ENCODE peak calls at places on chromosomes 7 and 10, in six cellular contexts. Z is neural progenitor cell, E is colonic mucosa, O is right atrium auricular region, X is PC-3, Q is dorsolateral prefrontal cortex. K is an unnamed sample.

GRCh38 chr10:49058341-49059255 is 56.7 kb downstream of the VSTM4 start:
- DNase-seq in O (no peak), Q (no peak), X (no peak), E (no peak), Z (no peak), K (no peak)

GRCh38 chr7:98372993-98373392 is 27.9 kb downstream of the BAIAP2L1 start:
- DNase-seq in E (no peak), Q (no peak), X (peak; percentile 92), O (no peak), Z (no peak), K (no peak)

GRCh38 chr7:156764016-156764669 is 123.6 kb downstream of the RNF32 start:
- DNase-seq in O (no peak), X (peak; percentile 70), Q (peak; percentile 79), Z (peak; percentile 75), E (peak; percentile 68), K (no peak)

GRCh38 chr10:117241541-117242462 is 888 bp downstream of the SLC18A2 start:
- DNase-seq in E (no peak), O (no peak), Z (peak; percentile 67), X (no peak), Q (no peak), K (no peak)

GRCh38 chr7:121401896-121402295 is 5.8 kb upstream of the FAM3C start:
- DNase-seq in Z (no peak), O (no peak), E (no peak), X (peak; percentile 17), Q (no peak), K (no peak)

GRCh38 chr10:62205750-62206399 is 62.8 kb downstream of the RTKN2 start:
- DNase-seq in Q (no peak), E (no peak), Z (no peak), X (no peak), O (no peak), K (no peak)

GRCh38 chr7:97555845-97556431 is 175.9 kb upstream of the TAC1 start:
- DNase-seq in O (no peak), Q (no peak), Z (peak; percentile 3), X (peak; percentile 39), E (no peak), K (no peak)

GRCh38 chr7:41955475-41956243 is 252.8 kb upstream of the INHBA start:
- DNase-seq in E (peak; percentile 71), X (peak; percentile 97), Q (peak; percentile 96), Z (peak; percentile 91), O (peak; percentile 94), K (no peak)

GRCh38 chr10:11449761-11450160 is 161.7 kb downstream of the USP6NL start:
- DNase-seq in E (no peak), Z (no peak), Q (no peak), X (no peak), O (no peak), K (no peak)

GRCh38 chr7:157612009-157612663 is 275.3 kb downstream of the DNAJB6 start:
- DNase-seq in O (no peak), Z (no peak), E (no peak), X (no peak), Q (peak; percentile 26), K (no peak)

GRCh38 chr7:116113310-116113709 is 82.7 kb upstream of the TFEC start:
- DNase-seq in Q (no peak), E (no peak), X (peak; percentile 37), Z (no peak), O (no peak), K (no peak)

GRCh38 chr7:130141161-130141857 is 63.9 kb downstream of the TMEM209 start:
- DNase-seq in Q (peak; percentile 89), E (peak; percentile 87), Z (peak; percentile 93), O (peak; percentile 62), X (no peak), K (no peak)

GRCh38 chr10:48444266-48444665 is 137.8 kb downstream of the MAPK8 start:
- DNase-seq in Q (peak; percentile 22), Z (peak; percentile 85), X (peak; percentile 49), O (peak; percentile 44), E (no peak), K (no peak)

GRCh38 chr10:55629792-55630490 is 731.1 kb downstream of the ZWINT start:
- DNase-seq in O (no peak), E (peak; percentile 20), X (peak; percentile 78), Q (peak; percentile 31), Z (peak; percentile 75), K (no peak)

GRCh38 chr7:102728-103127 is 89.6 kb upstream of the FAM20C start:
- DNase-seq in Z (no peak), Q (no peak), E (no peak), X (no peak), O (no peak), K (no peak)

GRCh38 chr10:94108200-94108599 is 114.5 kb downstream of the PLCE1 start:
- DNase-seq in E (no peak), Q (no peak), X (peak; percentile 63), O (no peak), Z (no peak), K (no peak)

GRCh38 chr7:14047709-14048399 is 58.4 kb upstream of the ETV1 start:
- DNase-seq in E (no peak), O (no peak), Q (no peak), X (no peak), Z (no peak), K (no peak)

GRCh38 chr10:43350139-43350538 is 21.3 kb upstream of the FXYD4 start:
- DNase-seq in Q (no peak), Z (no peak), E (peak; percentile 54), X (peak; percentile 83), O (no peak), K (no peak)

GRCh38 chr10:21171197-21171935 is 274.3 kb upstream of the NEBL start:
- DNase-seq in E (no peak), Z (peak; percentile 47), X (peak; percentile 6), O (no peak), Q (no peak), K (no peak)

GRCh38 chr10:28632597-28632940 is 44.8 kb upstream of the BAMBI start:
- DNase-seq in X (peak; percentile 12), Q (no peak), O (no peak), Z (no peak), E (no peak), K (no peak)

GRCh38 chr10:15869935-15870334 is 9.6 kb upstream of the MINDY3 start:
- DNase-seq in E (no peak), X (no peak), O (no peak), Q (no peak), Z (no peak), K (no peak)

GRCh38 chr10:15864419-15864818 is 4.1 kb upstream of the MINDY3 start:
- DNase-seq in O (no peak), Z (no peak), X (peak; percentile 51), E (no peak), Q (no peak), K (no peak)

GRCh38 chr10:15865304-15865703 is 5.0 kb upstream of the MINDY3 start:
- DNase-seq in Q (no peak), O (no peak), E (no peak), Z (no peak), X (no peak), K (no peak)

GRCh38 chr10:15871823-15872222 is 11.5 kb upstream of the MINDY3 start:
- DNase-seq in Z (no peak), Q (no peak), X (no peak), E (no peak), O (no peak), K (no peak)

DNA sequence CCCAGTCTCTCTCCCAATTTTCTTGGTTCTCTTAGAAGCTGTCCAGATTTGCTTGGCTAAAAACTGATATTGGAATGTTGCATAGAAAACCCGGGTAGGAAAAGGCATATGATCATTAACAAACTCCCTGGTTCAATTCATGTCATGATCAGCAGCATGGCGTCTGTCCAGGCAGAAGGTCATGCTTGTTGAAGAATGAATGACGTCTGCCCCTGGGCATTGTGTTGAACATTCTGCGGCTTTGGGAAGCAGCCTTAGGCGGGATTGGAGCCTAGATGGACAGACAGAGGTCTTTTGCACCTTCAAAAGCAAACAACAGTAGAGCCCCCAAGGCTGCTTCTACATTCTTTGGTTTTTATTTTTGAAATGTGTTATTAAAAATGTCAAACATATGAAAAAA is 7.7 kb upstream of the MINDY3 start:
- DNase-seq in Z (no peak), O (no peak), X (no peak), E (no peak), Q (no peak), K (no peak)
- H3K27me3 ChIP-seq in Z (peaks cover 88% of the 10 kb centered on the region), O (peaks cover 3% of the 10 kb centered on the region), X (no peaks in the 10 kb centered on the region), E (no peaks in the 10 kb centered on the region), Q (peaks cover 17% of the 10 kb centered on the region), K (no peaks in the 10 kb centered on the region)

GRCh38 chr7:128017460-128017859 is 13.8 kb downstream of the LRRC4 start:
- DNase-seq in O (no peak), Z (no peak), E (no peak), Q (no peak), X (no peak), K (no peak)
- TF ChIP-seq CTCF in O (no peak), Z (no peak), E (no peak), Q (no peak), X (peak; percentile 21), K (no peak)

DNA sequence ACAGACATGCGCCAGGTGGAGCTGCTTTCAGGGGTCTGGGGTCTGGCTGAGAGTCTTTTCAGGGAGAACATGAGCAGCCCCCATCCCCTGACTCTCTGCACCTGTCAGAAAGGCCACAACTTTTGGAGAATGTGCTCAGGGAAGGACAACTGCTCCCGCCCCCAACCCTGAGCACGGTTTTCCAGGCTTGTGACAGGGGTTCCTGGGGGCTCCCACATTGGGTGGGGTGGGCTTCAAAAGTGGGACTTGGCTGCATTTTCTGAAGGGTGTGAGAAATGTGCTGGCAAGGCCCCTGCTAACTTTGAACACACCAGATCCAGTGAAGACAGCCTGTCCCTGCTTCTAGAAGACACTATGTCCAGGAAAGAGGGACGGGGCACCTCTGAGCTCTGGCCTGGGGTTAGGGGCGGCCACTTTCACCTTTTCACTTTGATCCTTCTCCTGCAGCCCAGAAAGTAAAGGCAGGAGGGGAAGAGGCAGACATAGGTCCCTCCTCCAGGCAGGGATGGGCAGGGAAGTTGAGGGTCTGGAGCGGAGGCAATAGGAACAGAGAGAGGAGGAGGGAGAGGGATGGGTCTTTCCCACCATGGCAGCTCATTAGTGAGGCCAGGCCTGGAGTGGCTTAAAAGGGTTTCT is 1.6 kb downstream of the KCP start:
- DNase-seq in Z (peak; percentile 39), X (no peak), E (no peak), O (no peak), Q (peak; percentile 13), K (no peak)
- H3K27me3 ChIP-seq in Z (peaks cover 23% of the 10 kb centered on the region), X (no peaks in the 10 kb centered on the region), E (peaks cover 13% of the 10 kb centered on the region), O (peaks cover 9% of the 10 kb centered on the region), Q (peaks cover 14% of the 10 kb centered on the region), K (no peaks in the 10 kb centered on the region)

DNA sequence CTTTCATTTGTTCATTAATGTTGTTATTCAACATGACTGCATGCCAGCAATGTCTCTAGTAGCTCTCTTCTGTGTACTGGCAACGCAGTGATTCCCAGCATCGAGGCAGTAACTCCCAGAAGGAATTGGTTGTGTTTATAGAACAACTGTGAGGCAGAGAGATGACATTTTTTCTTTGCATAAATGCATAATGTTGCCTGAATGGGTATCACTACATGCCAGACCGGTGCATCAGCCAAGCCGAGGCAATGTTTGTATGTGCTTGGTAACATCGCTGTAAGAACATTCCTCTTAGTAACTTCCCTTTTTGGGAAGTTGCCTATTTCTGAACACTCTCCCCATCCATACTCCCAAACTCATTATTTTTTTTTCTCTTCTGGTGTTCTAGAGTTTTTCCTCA is 182.9 kb downstream of the HTR7 start:
- DNase-seq in X (peak; percentile 81), Q (no peak), Z (no peak), E (no peak), O (no peak), K (no peak)
- TF ChIP-seq CTCF in X (no peak), Q (no peak), Z (no peak), E (no peak), O (no peak), K (no peak)

K was measured in GM06990.